ENCODE peak calls at places on chromosomes 2 and 18, in five cellular contexts. One of them, this sample, is unnamed.

GRCh38 chr2:206432432-206433082 is 10.8 kb upstream of the ADAM23 start:
- DNase-seq in body of pancreas: no peak
- DNase-seq in COR-L47: no peak
- DNase-seq in HTR-8/SVneo: no peak
- DNase-seq in iPS DF 19.7: no peak
- DNase-seq in this sample: no peak

GRCh38 chr2:60383421-60384117 is 169.9 kb downstream of the BCL11A start:
- DNase-seq in body of pancreas: no peak
- DNase-seq in COR-L47: no peak
- DNase-seq in HTR-8/SVneo: no peak
- DNase-seq in iPS DF 19.7: no peak
- DNase-seq in this sample: no peak

GRCh38 chr2:234957533-234958135 is 5.8 kb downstream of the SH3BP4 start:
- DNase-seq in body of pancreas: no peak
- DNase-seq in COR-L47: no peak
- DNase-seq in HTR-8/SVneo: no peak
- DNase-seq in iPS DF 19.7: no peak
- DNase-seq in this sample: no peak

GRCh38 chr2:85780316-85781092 is 26.7 kb downstream of the ATOH8 start:
- DNase-seq in body of pancreas: no peak
- DNase-seq in COR-L47: no peak
- DNase-seq in HTR-8/SVneo: no peak
- DNase-seq in iPS DF 19.7: no peak
- DNase-seq in this sample: no peak

GRCh38 chr2:42823744-42824453 is 31.5 kb upstream of the HAAO start:
- DNase-seq in body of pancreas: no peak
- DNase-seq in COR-L47: no peak
- DNase-seq in HTR-8/SVneo: no peak
- DNase-seq in iPS DF 19.7: no peak
- DNase-seq in this sample: no peak

GRCh38 chr2:65142515-65142914 is 12.6 kb upstream of the RAB1A start:
- DNase-seq in body of pancreas: no peak
- DNase-seq in COR-L47: no peak
- DNase-seq in HTR-8/SVneo: no peak
- DNase-seq in iPS DF 19.7: no peak
- DNase-seq in this sample: peak; percentile 41

GRCh38 chr2:193527146-193527545 is 1332.4 kb upstream of the TMEFF2 start:
- DNase-seq in body of pancreas: no peak
- DNase-seq in COR-L47: no peak
- DNase-seq in HTR-8/SVneo: no peak
- DNase-seq in iPS DF 19.7: no peak
- DNase-seq in this sample: no peak

GRCh38 chr2:190537765-190538164 is 3.2 kb upstream of the NEMP2 start:
- DNase-seq in body of pancreas: no peak
- DNase-seq in COR-L47: no peak
- DNase-seq in HTR-8/SVneo: no peak
- DNase-seq in iPS DF 19.7: no peak
- DNase-seq in this sample: no peak

GRCh38 chr2:43486604-43487003 is 109.2 kb downstream of the THADA start:
- DNase-seq in body of pancreas: no peak
- DNase-seq in COR-L47: no peak
- DNase-seq in HTR-8/SVneo: no peak
- DNase-seq in iPS DF 19.7: no peak
- DNase-seq in this sample: no peak

GRCh38 chr2:11177871-11178598 is 22.8 kb downstream of the SLC66A3 start:
- DNase-seq in body of pancreas: no peak
- DNase-seq in COR-L47: no peak
- DNase-seq in HTR-8/SVneo: no peak
- DNase-seq in iPS DF 19.7: no peak
- DNase-seq in this sample: no peak

GRCh38 chr2:217918220-217919024 is 84.4 kb downstream of the TNS1 start:
- DNase-seq in body of pancreas: no peak
- DNase-seq in COR-L47: no peak
- DNase-seq in HTR-8/SVneo: no peak
- DNase-seq in iPS DF 19.7: no peak
- DNase-seq in this sample: no peak

GRCh38 chr2:133197156-133197555 is 371.1 kb downstream of the NCKAP5 start:
- DNase-seq in body of pancreas: no peak
- DNase-seq in COR-L47: no peak
- DNase-seq in HTR-8/SVneo: no peak
- DNase-seq in iPS DF 19.7: no peak
- DNase-seq in this sample: no peak

GRCh38 chr2:23762141-23762540 is 164.8 kb downstream of the ATAD2B start:
- DNase-seq in body of pancreas: no peak
- DNase-seq in COR-L47: no peak
- DNase-seq in HTR-8/SVneo: no peak
- DNase-seq in iPS DF 19.7: no peak
- DNase-seq in this sample: no peak

GRCh38 chr2:39620067-39620466 is 45.6 kb upstream of the TMEM178A start:
- DNase-seq in body of pancreas: peak; percentile 70
- DNase-seq in COR-L47: no peak
- DNase-seq in HTR-8/SVneo: peak; percentile 67
- DNase-seq in iPS DF 19.7: no peak
- DNase-seq in this sample: no peak

GRCh38 chr18:61854578-61854977 is 38.2 kb downstream of the RNF152 start:
- DNase-seq in body of pancreas: no peak
- DNase-seq in COR-L47: peak; percentile 69
- DNase-seq in HTR-8/SVneo: no peak
- DNase-seq in iPS DF 19.7: no peak
- DNase-seq in this sample: no peak

GRCh38 chr2:44975571-44976450 is 33.4 kb downstream of the SIX2 start:
- DNase-seq in body of pancreas: no peak
- DNase-seq in COR-L47: no peak
- DNase-seq in HTR-8/SVneo: no peak
- DNase-seq in iPS DF 19.7: no peak
- DNase-seq in this sample: no peak

GRCh38 chr2:31238126-31238905 is 4.4 kb downstream of the EHD3 start:
- DNase-seq in body of pancreas: no peak
- DNase-seq in COR-L47: no peak
- DNase-seq in HTR-8/SVneo: no peak
- DNase-seq in iPS DF 19.7: no peak
- DNase-seq in this sample: no peak

GRCh38 chr18:44548291-44549221 is 132.1 kb upstream of the SETBP1 start:
- DNase-seq in body of pancreas: no peak
- DNase-seq in COR-L47: no peak
- DNase-seq in HTR-8/SVneo: no peak
- DNase-seq in iPS DF 19.7: no peak
- DNase-seq in this sample: no peak

GRCh38 chr2:69667805-69668382 is 24.4 kb upstream of the AAK1 start:
- DNase-seq in body of pancreas: no peak
- DNase-seq in COR-L47: no peak
- DNase-seq in HTR-8/SVneo: no peak
- DNase-seq in iPS DF 19.7: no peak
- DNase-seq in this sample: no peak

GRCh38 chr18:44452346-44452745 is 228.3 kb upstream of the SETBP1 start:
- DNase-seq in body of pancreas: no peak
- DNase-seq in COR-L47: no peak
- DNase-seq in HTR-8/SVneo: no peak
- DNase-seq in iPS DF 19.7: no peak
- DNase-seq in this sample: no peak

GRCh38 chr18:23683155-23683554 is 6.1 kb upstream of the LAMA3 start:
- DNase-seq in body of pancreas: no peak
- DNase-seq in COR-L47: no peak
- DNase-seq in HTR-8/SVneo: no peak
- DNase-seq in iPS DF 19.7: no peak
- DNase-seq in this sample: no peak

GRCh38 chr2:202510911-202511310 is 123.9 kb upstream of the FAM117B start:
- DNase-seq in body of pancreas: no peak
- DNase-seq in COR-L47: no peak
- DNase-seq in HTR-8/SVneo: no peak
- DNase-seq in iPS DF 19.7: no peak
- DNase-seq in this sample: no peak

GRCh38 chr2:67445652-67446268 is 48.6 kb downstream of the ETAA1 start:
- DNase-seq in body of pancreas: no peak
- DNase-seq in COR-L47: no peak
- DNase-seq in HTR-8/SVneo: no peak
- DNase-seq in iPS DF 19.7: no peak
- DNase-seq in this sample: no peak

GRCh38 chr2:32902986-32903385 is 43.8 kb upstream of the LTBP1 start:
- DNase-seq in body of pancreas: no peak
- DNase-seq in COR-L47: no peak
- DNase-seq in HTR-8/SVneo: no peak
- DNase-seq in iPS DF 19.7: no peak
- DNase-seq in this sample: no peak

GRCh38 chr2:210252699-210253606 is 27.7 kb upstream of the ACADL start:
- DNase-seq in body of pancreas: no peak
- DNase-seq in COR-L47: no peak
- DNase-seq in HTR-8/SVneo: no peak
- DNase-seq in iPS DF 19.7: no peak
- DNase-seq in this sample: no peak

GRCh38 chr2:232633413-232634318 is at the start of gene EFHD1:
- DNase-seq in body of pancreas: peak; percentile 54
- DNase-seq in COR-L47: peak; percentile 41
- DNase-seq in HTR-8/SVneo: peak; percentile 75
- DNase-seq in iPS DF 19.7: no peak
- DNase-seq in this sample: no peak

GRCh38 chr2:237270556-237270955 is 143.4 kb downstream of the COL6A3 start:
- DNase-seq in body of pancreas: no peak
- DNase-seq in COR-L47: no peak
- DNase-seq in HTR-8/SVneo: no peak
- DNase-seq in iPS DF 19.7: no peak
- DNase-seq in this sample: no peak

GRCh38 chr2:3172265-3172935 is 205.2 kb downstream of the EIPR1 start:
- DNase-seq in body of pancreas: no peak
- DNase-seq in COR-L47: no peak
- DNase-seq in HTR-8/SVneo: no peak
- DNase-seq in iPS DF 19.7: no peak
- DNase-seq in this sample: no peak

GRCh38 chr2:191501390-191502168 is 176.4 kb upstream of the NABP1 start:
- DNase-seq in body of pancreas: no peak
- DNase-seq in COR-L47: no peak
- DNase-seq in HTR-8/SVneo: peak; percentile 53
- DNase-seq in iPS DF 19.7: no peak
- DNase-seq in this sample: no peak

GRCh38 chr2:118003396-118003824 is 10.5 kb downstream of the CCDC93 start:
- DNase-seq in body of pancreas: peak; percentile 38
- DNase-seq in COR-L47: peak; percentile 48
- DNase-seq in HTR-8/SVneo: peak; percentile 47
- DNase-seq in iPS DF 19.7: peak; percentile 65
- DNase-seq in this sample: peak; percentile 82

GRCh38 chr2:98761267-98761781 is 30.4 kb upstream of the MGAT4A start:
- DNase-seq in body of pancreas: no peak
- DNase-seq in COR-L47: no peak
- DNase-seq in HTR-8/SVneo: no peak
- DNase-seq in iPS DF 19.7: no peak
- DNase-seq in this sample: peak; percentile 72

GRCh38 chr18:30687501-30687900 is 355.0 kb downstream of the DSC3 start:
- DNase-seq in body of pancreas: no peak
- DNase-seq in COR-L47: no peak
- DNase-seq in HTR-8/SVneo: no peak
- DNase-seq in iPS DF 19.7: no peak
- DNase-seq in this sample: no peak

GRCh38 chr18:7592305-7593071 is 25.4 kb downstream of the PTPRM start:
- DNase-seq in body of pancreas: no peak
- DNase-seq in COR-L47: no peak
- DNase-seq in HTR-8/SVneo: no peak
- DNase-seq in iPS DF 19.7: no peak
- DNase-seq in this sample: no peak

GRCh38 chr18:37946324-37946723 is 380.7 kb upstream of the CELF4 start:
- DNase-seq in body of pancreas: no peak
- DNase-seq in COR-L47: no peak
- DNase-seq in HTR-8/SVneo: no peak
- DNase-seq in iPS DF 19.7: no peak
- DNase-seq in this sample: no peak

GRCh38 chr2:25825238-25825637 is 53.0 kb downstream of the ASXL2 start:
- DNase-seq in body of pancreas: no peak
- DNase-seq in COR-L47: no peak
- DNase-seq in HTR-8/SVneo: no peak
- DNase-seq in iPS DF 19.7: no peak
- DNase-seq in this sample: no peak

GRCh38 chr2:126543081-126543480 is 112.9 kb upstream of the GYPC start:
- DNase-seq in body of pancreas: no peak
- DNase-seq in COR-L47: peak; percentile 8
- DNase-seq in HTR-8/SVneo: no peak
- DNase-seq in iPS DF 19.7: no peak
- DNase-seq in this sample: peak; percentile 39

GRCh38 chr2:143473206-143473605 is 344.0 kb downstream of the ARHGAP15 start:
- DNase-seq in body of pancreas: no peak
- DNase-seq in COR-L47: no peak
- DNase-seq in HTR-8/SVneo: peak; percentile 11
- DNase-seq in iPS DF 19.7: no peak
- DNase-seq in this sample: no peak

This sample was measured in OCI-LY7.